ENCODE peak calls at places on chromosomes 3 and 15, in seven cellular contexts. Y is esophagus muscularis mucosa, J is suprapubic skin, P is thyroid gland, E is IMR-90, U is uterus, W is stomach. L is an unnamed sample. For H3K4me1, the result is how much of the 10 kb centered on the place peaks cover.

GRCh38 chr3:98185180-98185579 is 18.7 kb downstream of the OR5H15 start:
- DNase-seq in E (no peak), W (no peak), P (no peak), Y (no peak), U (no peak), J (no peak), L (no peak)

GRCh38 chr3:182078929-182079328 is 367.2 kb downstream of the SOX2 start:
- DNase-seq in E (no peak), P (no peak), Y (no peak), W (no peak), U (no peak), J (no peak), L (no peak)

GRCh38 chr3:150922611-150923010 is 17.4 kb upstream of the MINDY4B start:
- DNase-seq in Y (no peak), P (no peak), J (no peak), U (peak), W (no peak), E (no peak), L (no peak)

GRCh38 chr3:47152578-47152977 is 11.3 kb downstream of the SETD2 start:
- DNase-seq in E (peak), U (no peak), Y (no peak), J (no peak), W (no peak), P (no peak), L (no peak)

GRCh38 chr3:172550347-172550943 is 27.2 kb upstream of the TNFSF10 start:
- DNase-seq in Y (no peak), U (no peak), E (peak), J (no peak), P (no peak), W (no peak), L (no peak)

GRCh38 chr3:94162700-94163099 is 99.8 kb downstream of the NSUN3 start:
- DNase-seq in U (no peak), P (no peak), W (no peak), Y (no peak), J (no peak), E (peak), L (no peak)

GRCh38 chr15:69673236-69673881 is 220.7 kb downstream of the RPLP1 start:
- DNase-seq in U (no peak), Y (no peak), W (no peak), P (no peak), J (no peak), E (no peak), L (no peak)

GRCh38 chr15:40789119-40789518 is 17.8 kb upstream of the ZFYVE19 start:
- DNase-seq in Y (no peak), E (no peak), J (no peak), W (no peak), P (no peak), U (no peak), L (no peak)

GRCh38 chr15:77739591-77740378 is 107.1 kb upstream of the LINGO1 start:
- DNase-seq in J (no peak), E (no peak), P (no peak), W (no peak), U (no peak), Y (no peak), L (no peak)

GRCh38 chr3:21645121-21645897 is 105.7 kb downstream of the ZNF385D start:
- DNase-seq in P (peak), U (no peak), J (no peak), W (peak), Y (no peak), E (peak), L (peak)

GRCh38 chr3:126098391-126098858 is 14.5 kb upstream of the SLC41A3 start:
- DNase-seq in Y (no peak), J (no peak), U (no peak), P (no peak), W (no peak), E (peak), L (no peak)

GRCh38 chr3:190436356-190436755 is 13.3 kb downstream of the TMEM207 start:
- DNase-seq in Y (no peak), W (no peak), J (no peak), P (no peak), E (no peak), U (no peak), L (no peak)

GRCh38 chr15:77821188-77821958 is 188.7 kb upstream of the LINGO1 start:
- DNase-seq in Y (no peak), P (peak), J (no peak), W (peak), E (peak), U (no peak), L (peak)

GRCh38 chr15:59396660-59397059 is 24.0 kb upstream of the MYO1E start:
- DNase-seq in W (no peak), E (no peak), U (no peak), J (no peak), Y (no peak), P (no peak), L (no peak)
- TF ChIP-seq CTCF in W (no peak), E (no peak), U (no peak), J (no peak), Y (no peak), P (no peak), L (no peak)

DNA sequence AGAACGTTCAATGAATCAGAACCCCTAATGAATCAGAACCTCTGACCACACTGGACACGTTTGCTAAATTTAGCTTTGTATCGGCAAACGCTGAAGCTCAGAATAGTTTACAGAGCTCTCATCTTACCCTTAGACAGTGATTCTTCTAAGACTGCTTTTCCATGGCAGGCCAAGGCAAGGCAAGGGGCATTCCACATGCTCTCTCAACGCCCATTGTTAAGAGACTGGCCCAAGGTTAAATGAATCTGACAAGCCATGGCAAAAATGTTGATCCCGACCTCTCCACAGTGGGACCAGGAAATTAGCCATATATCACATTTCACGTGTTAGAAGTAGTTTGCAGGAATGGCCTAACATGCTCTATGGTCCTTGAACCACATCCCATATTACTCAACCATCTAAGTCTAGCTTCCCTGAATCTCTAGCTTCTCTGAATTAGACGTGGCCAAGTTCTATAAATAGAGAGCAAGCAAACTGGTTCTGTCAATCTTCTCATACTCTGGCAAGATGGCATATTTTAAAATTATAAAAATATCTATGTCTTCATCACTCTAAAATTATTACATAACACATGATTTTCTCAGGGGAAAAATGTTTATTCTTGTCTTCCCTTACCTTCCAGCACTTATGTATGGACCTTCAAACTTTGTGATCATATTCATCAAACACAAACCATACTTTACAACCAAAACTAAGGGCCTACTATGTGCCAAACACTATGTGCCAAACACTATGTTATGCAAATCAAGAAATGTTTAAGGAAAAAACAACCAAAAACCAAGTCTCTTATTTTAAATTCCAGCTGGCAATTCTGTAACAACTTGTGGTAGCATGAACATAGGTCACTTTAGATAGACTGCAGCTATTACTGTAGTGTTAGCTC is 54.3 kb downstream of the AAGAB start:
- DNase-seq in Y (no peak), U (no peak), J (no peak), P (no peak), W (no peak), E (peak), L (no peak)
- TF ChIP-seq POLR2A in Y (no peak), U (no peak), J (no peak), P (no peak), W (no peak), E (peak), L (no peak)

DNA sequence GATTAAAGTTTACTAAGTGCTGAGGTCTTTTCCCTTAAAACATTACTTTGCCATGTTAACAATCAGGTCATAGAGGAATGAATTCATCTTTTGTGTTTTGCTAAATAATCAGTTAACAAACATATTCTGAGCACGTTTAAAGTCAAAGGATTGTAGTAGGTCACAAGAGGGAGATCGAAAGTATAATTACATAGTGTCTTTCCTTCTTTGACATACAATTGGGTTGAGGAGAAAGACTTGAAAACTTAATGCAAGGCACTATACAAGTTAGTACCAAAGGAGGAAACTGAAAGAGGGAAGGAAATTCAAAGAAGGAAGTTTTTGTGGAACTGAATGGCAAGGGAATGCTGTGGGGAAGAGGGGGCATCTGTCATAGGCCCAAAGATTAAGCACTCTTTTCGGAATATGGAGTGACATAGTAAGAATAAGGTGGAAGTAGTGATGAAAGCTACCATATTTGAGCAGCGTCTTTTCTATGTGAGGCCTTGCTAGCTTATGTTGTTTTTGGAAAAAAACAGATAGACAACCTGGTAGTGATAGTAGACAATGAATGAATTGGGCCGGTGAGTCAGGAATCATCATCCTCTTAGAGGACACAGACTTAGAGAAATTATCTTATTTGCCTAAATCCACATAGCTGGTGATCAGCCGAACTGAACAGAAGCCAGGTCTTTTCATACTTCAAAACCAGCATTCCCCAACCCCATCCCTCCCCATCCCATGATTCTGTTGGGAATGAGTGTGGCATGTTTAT is 10.1 kb downstream of the MBNL1 start:
- DNase-seq in E (no peak), Y (no peak), U (no peak), P (no peak), W (no peak), J (no peak), L (no peak)
- H3K4me1 ChIP-seq in E (under half), Y (half or more), U (under half), P (under half), W (half or more), J (half or more), L (half or more)

GRCh38 chr15:88493811-88494210 is 26.3 kb downstream of the MRPS11 start:
- DNase-seq in U (no peak), J (no peak), W (no peak), P (no peak), Y (no peak), E (no peak), L (no peak)
- TF ChIP-seq CTCF in U (no peak), J (no peak), W (no peak), P (no peak), Y (no peak), E (no peak), L (no peak)

GRCh38 chr15:84915011-84915958 is 30.8 kb downstream of the SLC28A1 start:
- DNase-seq in Y (no peak), U (peak), W (peak), J (no peak), P (peak), E (peak), L (peak)
- TF ChIP-seq POLR2A in Y (no peak), U (peak), W (no peak), J (no peak), P (no peak), E (no peak), L (peak)

GRCh38 chr15:85557385-85557784 is 177.0 kb downstream of the AKAP13 start:
- DNase-seq in J (no peak), P (no peak), E (no peak), Y (no peak), U (no peak), W (no peak), L (no peak)

GRCh38 chr15:85554852-85555521 is 174.6 kb downstream of the AKAP13 start:
- DNase-seq in E (no peak), W (no peak), J (no peak), Y (no peak), U (no peak), P (peak), L (no peak)

GRCh38 chr15:85558747-85559327 is 178.4 kb downstream of the AKAP13 start:
- DNase-seq in J (no peak), U (no peak), Y (no peak), P (no peak), E (no peak), W (no peak), L (no peak)

GRCh38 chr15:85556618-85556895 is 176.2 kb downstream of the AKAP13 start:
- DNase-seq in U (no peak), E (no peak), Y (no peak), W (no peak), J (no peak), P (no peak), L (no peak)

GRCh38 chr15:85555875-85556617 is 175.6 kb downstream of the AKAP13 start:
- DNase-seq in E (no peak), P (no peak), Y (no peak), J (no peak), U (no peak), W (no peak), L (no peak)
- H3K4me1 ChIP-seq in E (under half), P (under half), Y (under half), J (under half), U (under half), W (under half), L (under half)

DNA sequence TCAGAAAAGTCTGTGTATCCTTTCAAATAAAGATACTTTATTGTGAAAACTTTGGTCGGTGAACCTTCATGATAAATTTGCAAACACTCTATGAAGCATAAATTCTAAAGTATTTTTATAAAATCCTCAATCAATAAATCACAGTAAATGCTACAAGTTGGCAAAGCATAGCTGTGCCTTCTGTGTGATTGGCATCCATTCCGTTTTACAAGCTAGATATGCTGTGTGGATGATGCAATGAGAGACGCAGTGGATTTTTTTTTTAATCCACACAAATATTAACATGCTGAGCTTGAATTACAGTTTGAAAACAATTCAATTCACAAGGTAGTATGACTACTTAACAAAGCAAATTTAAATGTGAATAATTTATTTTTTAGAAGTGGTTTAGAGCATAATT is 937.2 kb downstream of the ZPLD1 start:
- DNase-seq in U (no peak), W (no peak), J (no peak), P (no peak), E (no peak), Y (no peak), L (no peak)
- TF ChIP-seq CTCF in U (no peak), W (no peak), J (no peak), P (no peak), E (no peak), Y (no peak), L (no peak)

DNA sequence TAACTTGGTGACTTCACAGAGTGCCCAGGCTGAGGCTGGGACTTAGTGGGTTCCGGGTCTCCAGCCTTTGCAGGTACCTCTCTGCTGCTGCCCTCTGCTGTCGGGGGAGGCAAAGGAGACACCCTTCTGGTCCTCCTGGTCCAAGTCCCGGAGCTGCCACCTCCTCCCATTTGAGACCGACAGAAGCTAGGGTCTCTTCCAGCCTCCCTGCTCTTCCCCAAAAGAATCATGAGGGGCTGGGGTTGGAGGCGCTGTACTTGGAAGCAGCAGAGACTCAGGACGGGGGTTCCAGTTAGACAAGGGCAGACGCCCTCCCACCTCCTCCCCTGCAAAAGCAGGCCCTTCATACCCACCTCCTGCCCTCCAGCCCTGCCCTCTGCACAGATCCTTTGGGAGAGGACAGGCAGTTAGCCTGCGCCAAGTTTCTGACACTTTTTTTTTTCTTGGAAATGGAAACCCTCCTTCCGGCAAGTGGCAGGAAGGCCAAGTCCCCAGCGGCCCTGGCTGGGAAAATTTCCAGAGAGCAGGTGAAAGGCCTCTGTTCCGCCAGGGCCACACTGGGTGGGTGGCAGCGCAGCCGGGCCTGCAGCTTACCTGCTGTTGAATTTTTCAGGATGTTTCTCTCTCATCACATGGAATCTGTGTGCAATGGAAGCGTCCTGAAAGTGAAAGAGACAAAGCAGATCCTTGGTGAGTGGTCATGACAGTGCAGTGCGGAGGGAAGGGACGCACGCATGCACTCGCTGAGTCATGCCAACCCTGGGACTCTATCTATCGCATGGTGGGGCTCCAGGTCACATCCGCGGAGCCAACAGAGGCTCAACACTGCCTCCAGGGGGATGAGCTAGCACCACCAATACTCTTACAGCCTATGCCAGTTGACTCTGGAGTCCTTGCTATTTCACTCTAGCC is 119.9 kb downstream of the DGKG start:
- DNase-seq in W (peak), Y (no peak), U (peak), P (peak), J (no peak), E (peak), L (peak)
- TF ChIP-seq POLR2A in W (no peak), Y (no peak), U (no peak), P (no peak), J (no peak), E (no peak), L (no peak)

DNA sequence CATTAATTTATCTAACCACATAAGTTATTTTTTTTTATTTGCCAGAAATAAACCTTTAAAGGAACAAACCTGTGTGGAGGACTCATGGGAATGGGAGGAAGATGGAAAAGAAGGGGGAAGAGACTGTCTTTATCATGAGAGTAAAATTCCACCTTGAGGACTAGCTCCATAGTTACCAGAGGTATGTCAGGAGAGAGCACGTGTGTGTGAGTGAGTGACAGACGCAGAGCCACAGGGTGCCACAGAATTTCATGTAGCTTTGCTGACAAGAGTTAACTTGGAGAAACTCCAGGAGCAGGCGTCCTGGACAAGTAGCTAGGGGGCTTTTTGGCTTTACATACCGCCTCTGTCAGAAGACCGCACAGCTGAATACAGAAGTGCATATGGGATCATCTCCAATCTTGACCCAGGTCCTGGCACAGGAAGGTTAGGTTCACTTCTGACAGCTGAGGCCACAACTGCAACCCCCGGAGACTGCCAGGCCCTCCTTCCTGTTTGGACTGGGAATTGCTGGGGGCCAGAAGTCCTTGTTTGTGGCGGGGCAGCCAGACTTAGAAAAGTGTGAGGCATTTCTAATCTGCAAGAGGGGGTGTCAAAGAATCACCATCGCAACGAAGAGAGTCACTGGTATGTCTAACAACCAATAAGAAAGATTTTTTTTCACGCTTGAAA is 197.8 kb upstream of the TPM1 start:
- DNase-seq in P (no peak), W (no peak), Y (no peak), U (no peak), J (no peak), E (no peak), L (no peak)
- H3K4me1 ChIP-seq in P (under half), W (under half), Y (under half), U (under half), J (under half), E (under half), L (under half)

GRCh38 chr3:144241381-144241780 is 269.8 kb downstream of the DIPK2A start:
- DNase-seq in P (no peak), E (no peak), U (no peak), Y (no peak), W (no peak), J (no peak), L (no peak)

GRCh38 chr3:144242797-144243196 is 271.2 kb downstream of the DIPK2A start:
- DNase-seq in W (no peak), U (no peak), E (no peak), J (no peak), Y (no peak), P (no peak), L (no peak)

DNA sequence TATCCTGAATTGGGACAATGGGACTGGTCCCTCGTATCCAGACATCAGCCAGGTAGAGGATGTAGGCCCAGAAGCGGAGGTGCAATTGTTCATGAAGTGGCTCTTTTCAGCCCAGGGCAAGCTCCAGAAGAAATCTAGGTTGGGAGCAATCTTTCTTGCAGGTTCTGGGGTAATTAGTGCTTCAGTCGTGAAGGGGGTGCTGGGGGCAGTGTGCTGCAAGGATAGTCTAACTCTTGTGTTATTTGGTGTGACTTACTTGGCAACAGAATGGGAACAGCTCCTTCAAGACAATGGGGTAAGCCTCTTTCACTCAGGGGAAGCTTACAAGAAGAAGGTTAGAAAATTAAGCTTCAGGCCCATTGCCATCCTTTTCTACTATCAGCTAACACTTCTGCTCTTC is 273.0 kb downstream of the DIPK2A start:
- DNase-seq in U (no peak), E (no peak), J (no peak), P (no peak), Y (no peak), W (no peak), L (no peak)
- TF ChIP-seq CTCF in U (no peak), E (no peak), J (no peak), P (no peak), Y (no peak), W (no peak), L (no peak)

L was measured in body of pancreas.